ENCODE peak calls at places on chromosomes 11 and 22, in eight cellular contexts. Q is tibial artery, G is dorsolateral prefrontal cortex, H is fibroblast of lung, R is Panc1, U is kidney, D is A549, S is cardiac muscle cell. Y is an unnamed sample.

GRCh38 chr11:96290631-96291030 is 52.4 kb downstream of the MAML2 start:
- DNase-seq in Q (no peak), G (no peak), H (no peak), R (no peak), U (no peak), D (no peak), S (no peak), Y (no peak)

GRCh38 chr11:14290422-14290821 is 68.6 kb downstream of the RRAS2 start:
- DNase-seq in Q (no peak), G (no peak), H (no peak), R (no peak), U (no peak), D (no peak), S (no peak), Y (no peak)

GRCh38 chr22:19903031-19903430 is 38.5 kb upstream of the COMT start:
- DNase-seq in Q (no peak), G (no peak), H (no peak), R (no peak), U (no peak), D (no peak), S (peak; percentile 66), Y (no peak)

GRCh38 chr11:80024119-80024518 is 583.3 kb upstream of the TENM4 start:
- DNase-seq in Q (no peak), G (no peak), H (no peak), R (no peak), U (no peak), D (no peak), S (no peak), Y (no peak)

GRCh38 chr11:126410649-126411048 is 55.2 kb downstream of the ST3GAL4 start:
- DNase-seq in Q (no peak), G (no peak), H (no peak), R (no peak), U (peak; percentile 37), D (no peak), S (no peak), Y (peak; percentile 76)

GRCh38 chr11:95076416-95076815 is 9.7 kb downstream of the SRSF8 start:
- DNase-seq in Q (peak; percentile 92), G (no peak), H (peak; percentile 98), R (no peak), U (no peak), D (peak; percentile 25), S (no peak), Y (no peak)

GRCh38 chr11:59173964-59174663 is 2.2 kb downstream of the DTX4 start:
- DNase-seq in Q (no peak), G (no peak), H (no peak), R (no peak), U (peak; percentile 85), D (no peak), S (no peak), Y (no peak)

GRCh38 chr11:12846766-12847615 is 162.1 kb upstream of the RASSF10 start:
- DNase-seq in Q (no peak), G (no peak), H (no peak), R (no peak), U (no peak), D (no peak), S (no peak), Y (no peak)

GRCh38 chr11:47257518-47258316 is at the start of gene NR1H3:
- DNase-seq in Q (peak; percentile 89), G (peak; percentile 20), H (peak; percentile 96), R (no peak), U (peak; percentile 94), D (peak; percentile 55), S (peak; percentile 75), Y (peak; percentile 88)

GRCh38 chr11:118911113-118911879 is 14.4 kb downstream of the BCL9L start:
- DNase-seq in Q (peak; percentile 76), G (no peak), H (no peak), R (no peak), U (peak; percentile 83), D (peak; percentile 78), S (no peak), Y (no peak)

GRCh38 chr11:111305403-111305802 is 7.1 kb downstream of the POU2AF3 start:
- DNase-seq in Q (no peak), G (no peak), H (no peak), R (no peak), U (no peak), D (no peak), S (no peak), Y (no peak)

GRCh38 chr22:42344391-42344861 is 74.0 kb upstream of the TCF20 start:
- DNase-seq in Q (peak; percentile 80), G (peak; percentile 83), H (peak; percentile 17), R (no peak), U (no peak), D (no peak), S (no peak), Y (no peak)

GRCh38 chr22:42342426-42343135 is 72.1 kb upstream of the TCF20 start:
- DNase-seq in Q (no peak), G (no peak), H (no peak), R (no peak), U (no peak), D (no peak), S (no peak), Y (no peak)

GRCh38 chr22:42343551-42344081 is 73.2 kb upstream of the TCF20 start:
- DNase-seq in Q (no peak), G (no peak), H (no peak), R (no peak), U (no peak), D (no peak), S (peak; percentile 78), Y (no peak)

GRCh38 chr22:42341779-42342178 is 71.3 kb upstream of the TCF20 start:
- DNase-seq in Q (no peak), G (no peak), H (no peak), R (no peak), U (no peak), D (no peak), S (no peak), Y (no peak)

GRCh38 chr22:42343136-42343484 is 72.7 kb upstream of the TCF20 start:
- DNase-seq in Q (no peak), G (no peak), H (no peak), R (no peak), U (no peak), D (peak; percentile 21), S (peak; percentile 30), Y (no peak)
- H3K4me3 ChIP-seq in Q (peak overlapping the region; percentile 55), G (peak overlapping the region; percentile 63), H (no peak overlapping the region), R (peak overlapping the region; percentile 56), U (no peak overlapping the region), D (peak overlapping the region; percentile 71), S (peak overlapping the region; percentile 37), Y (peak overlapping the region; percentile 74)

DNA sequence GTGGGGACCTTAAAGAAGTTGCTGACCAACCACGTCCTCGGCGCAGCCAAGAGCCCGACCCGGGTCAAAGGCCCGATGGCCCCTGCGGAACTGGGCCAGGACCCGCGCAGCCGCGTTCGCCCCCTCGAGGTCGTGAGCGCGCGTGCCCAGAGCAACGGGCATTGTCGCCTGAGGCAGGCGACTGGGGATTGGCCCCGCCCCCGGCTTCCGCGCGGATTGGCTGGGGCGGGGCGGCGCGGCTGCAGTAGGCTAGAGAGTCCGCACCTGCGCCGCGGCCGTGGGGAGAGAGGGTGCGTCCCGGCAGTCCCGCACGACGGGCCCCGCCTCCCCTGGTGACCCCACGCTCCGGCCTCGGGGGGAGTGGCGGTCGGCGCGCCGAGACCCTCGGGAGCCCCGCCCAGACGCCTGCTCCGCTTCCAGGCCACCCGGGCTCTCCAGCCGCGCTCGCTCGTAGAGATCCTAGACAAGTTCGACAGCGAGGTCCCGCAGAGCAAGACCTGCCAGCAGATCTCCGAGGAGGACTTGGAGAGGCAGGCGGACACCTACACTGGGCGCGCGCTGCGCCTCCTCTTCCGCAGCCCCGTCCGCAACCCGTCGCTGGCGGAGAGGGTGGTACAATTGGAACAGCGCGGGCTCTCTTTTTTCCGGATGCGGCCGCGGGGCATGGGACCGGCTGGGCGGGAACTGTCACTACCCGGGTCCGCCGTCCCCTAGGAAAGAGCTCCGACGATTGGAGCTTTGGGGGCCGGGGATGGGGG is 8.3 kb upstream of the PPIL2 start:
- DNase-seq in Q (peak; percentile 78), G (no peak), H (peak; percentile 11), R (no peak), U (peak; percentile 91), D (peak; percentile 52), S (peak; percentile 88), Y (no peak)
- TF ChIP-seq CTCF in Q (no peak), G (no peak), H (no peak), R (no peak), U (no peak), D (no peak), S (no peak), Y (no peak)

DNA sequence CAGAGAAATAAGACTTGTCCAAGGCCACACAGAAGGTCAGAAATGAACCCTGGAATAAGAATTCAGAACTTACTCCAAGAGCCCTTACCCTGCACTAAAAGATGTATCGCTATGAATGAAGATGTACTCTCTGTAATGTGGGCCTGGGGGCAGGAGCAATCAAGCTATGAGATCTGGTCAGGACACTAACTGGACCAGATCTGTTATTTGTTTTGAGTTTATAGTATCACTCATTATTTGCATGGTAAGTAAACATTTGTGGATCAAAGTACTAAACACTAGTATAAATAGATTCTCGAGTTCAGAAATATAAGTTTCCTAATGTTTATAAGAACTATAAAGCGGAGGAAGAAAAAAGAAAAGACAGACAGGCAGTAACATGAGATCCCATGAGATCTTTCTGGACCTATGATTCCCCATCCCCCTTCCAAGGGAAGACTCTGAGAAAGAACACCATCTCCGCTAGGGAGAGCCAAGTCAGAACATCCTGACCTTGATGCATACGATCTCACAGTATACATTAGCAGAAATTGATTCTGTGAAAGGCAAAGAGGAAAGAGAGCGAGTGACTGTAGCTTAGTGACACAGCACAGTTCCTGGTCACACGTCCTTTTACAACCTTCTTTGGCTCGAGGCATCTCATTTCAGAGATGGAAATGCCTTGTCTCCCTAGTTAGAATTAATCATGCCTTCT is 71.2 kb downstream of the USP35 start:
- DNase-seq in Q (no peak), G (no peak), H (no peak), R (no peak), U (no peak), D (no peak), S (no peak), Y (no peak)
- H3K27ac ChIP-seq in Q (no peak overlapping the region), G (no peak overlapping the region), H (no peak overlapping the region), R (no peak overlapping the region), U (no peak overlapping the region), D (no peak overlapping the region), S (no peak overlapping the region), Y (no peak overlapping the region)

GRCh38 chr11:72712168-72712721 is 38.0 kb upstream of the PDE2A start:
- DNase-seq in Q (peak; percentile 84), G (peak; percentile 49), H (peak; percentile 19), R (no peak), U (peak; percentile 87), D (no peak), S (no peak), Y (no peak)
- H3K4me3 ChIP-seq in Q (no peak overlapping the region), G (no peak overlapping the region), H (peak overlapping the region; percentile 7), R (no peak overlapping the region), U (no peak overlapping the region), D (no peak overlapping the region), S (no peak overlapping the region), Y (no peak overlapping the region)